ENCODE peak calls at places on chromosomes 3 and 15, in six cellular contexts. R is mesothelial cell of epicardium, I is GM20000, Y is psoas muscle, O is tibial nerve, H is heart left ventricle. V is an unnamed sample.

GRCh38 chr3:72907131-72907697 is 19.4 kb downstream of the GXYLT2 start:
- DNase-seq in I (no peak), Y (no peak), O (peak), H (no peak), R (no peak), V (no peak)

GRCh38 chr15:62566248-62566647 is 401.2 kb upstream of the C2CD4B start:
- DNase-seq in R (no peak), H (no peak), Y (no peak), O (no peak), I (no peak), V (no peak)

GRCh38 chr3:56926513-56927282 is 124.9 kb upstream of the ARHGEF3 start:
- DNase-seq in R (no peak), H (no peak), Y (no peak), O (no peak), I (no peak), V (no peak)

GRCh38 chr3:93861021-93861420 is 112.7 kb downstream of the PROS1 start:
- DNase-seq in R (no peak), I (no peak), O (no peak), H (no peak), Y (no peak), V (no peak)

GRCh38 chr3:41318520-41318919 is 119.2 kb downstream of the CTNNB1 start:
- DNase-seq in Y (no peak), I (no peak), O (no peak), R (no peak), H (no peak), V (no peak)

GRCh38 chr3:141243295-141243707 is 11.7 kb downstream of the PXYLP1 start:
- DNase-seq in Y (no peak), O (no peak), R (no peak), I (no peak), H (no peak), V (peak)

GRCh38 chr15:77040673-77041072 is 30.2 kb downstream of the TSPAN3 start:
- DNase-seq in R (no peak), Y (no peak), H (no peak), I (no peak), O (no peak), V (no peak)

GRCh38 chr15:79154491-79155182 is 64.1 kb upstream of the RASGRF1 start:
- DNase-seq in O (no peak), I (no peak), Y (no peak), R (no peak), H (no peak), V (no peak)

GRCh38 chr3:13233487-13234154 is 160.4 kb upstream of the IQSEC1 start:
- DNase-seq in O (no peak), H (no peak), I (no peak), Y (no peak), R (no peak), V (peak)

GRCh38 chr3:9251055-9251786 is 1.8 kb upstream of the SRGAP3 start:
- DNase-seq in O (no peak), H (peak), I (no peak), Y (peak), R (no peak), V (no peak)

GRCh38 chr3:142281474-142281873 is 56.1 kb upstream of the GK5 start:
- DNase-seq in I (no peak), O (no peak), H (no peak), R (no peak), Y (no peak), V (no peak)

GRCh38 chr3:113287111-113287817 is 75.9 kb downstream of the BOC start:
- DNase-seq in R (no peak), H (no peak), O (no peak), Y (no peak), I (no peak), V (no peak)

GRCh38 chr3:128844502-128844901 is 34.9 kb upstream of the ACAD9 start:
- DNase-seq in O (no peak), I (no peak), R (no peak), Y (no peak), H (no peak), V (no peak)

GRCh38 chr15:38622908-38623307 is 58.3 kb upstream of the RASGRP1 start:
- DNase-seq in H (no peak), R (no peak), Y (no peak), I (no peak), O (no peak), V (no peak)

GRCh38 chr3:71581451-71581980 is 2.0 kb downstream of the FOXP1 start:
- DNase-seq in R (peak), Y (peak), O (peak), H (peak), I (peak), V (peak)

GRCh38 chr15:62482715-62483429 is 317.8 kb upstream of the C2CD4B start:
- DNase-seq in O (no peak), H (no peak), I (peak), R (no peak), Y (no peak), V (peak)

GRCh38 chr3:106703524-106703923 is 673.7 kb upstream of the CCDC54 start:
- DNase-seq in R (no peak), O (no peak), H (no peak), I (no peak), Y (no peak), V (no peak)

GRCh38 chr3:97009427-97010019 is 195.1 kb downstream of the EPHA6 start:
- DNase-seq in H (no peak), O (no peak), I (no peak), R (no peak), Y (no peak), V (no peak)

GRCh38 chr15:88900309-88900981 is 5.1 kb upstream of the HAPLN3 start:
- DNase-seq in Y (no peak), H (no peak), O (no peak), R (no peak), I (no peak), V (no peak)

GRCh38 chr3:15291589-15292541 is 40.5 kb downstream of the SH3BP5 start:
- DNase-seq in O (no peak), R (no peak), I (peak), H (no peak), Y (no peak), V (peak)

GRCh38 chr3:195549001-195549400 is 5.9 kb upstream of the PPP1R2 start:
- DNase-seq in Y (no peak), H (no peak), I (no peak), O (no peak), R (no peak), V (no peak)

GRCh38 chr3:13463618-13464400 is 16.3 kb upstream of the HDAC11 start:
- DNase-seq in R (no peak), Y (no peak), I (no peak), H (no peak), O (no peak), V (no peak)

GRCh38 chr3:61681636-61682035 is 120.3 kb downstream of the PTPRG start:
- DNase-seq in Y (no peak), I (no peak), O (no peak), H (no peak), R (no peak), V (no peak)

GRCh38 chr15:40313531-40314398 is 6.0 kb upstream of the PLCB2 start:
- DNase-seq in Y (no peak), I (no peak), O (peak), H (peak), R (no peak), V (peak)

GRCh38 chr3:52436500-52437106 is 8.3 kb downstream of the SEMA3G start:
- DNase-seq in R (no peak), I (no peak), Y (no peak), O (no peak), H (peak), V (no peak)

GRCh38 chr3:180680097-180680430 is 775 bp upstream of the CCDC39 start:
- DNase-seq in Y (no peak), H (no peak), O (peak), R (no peak), I (peak), V (peak)
- TF ChIP-seq CTCF in Y (no peak), H (peak), O (peak), R (peak), I (peak), V (peak)

GRCh38 chr3:100183608-100184125 is 69.4 kb upstream of the FILIP1L start:
- DNase-seq in Y (no peak), R (no peak), I (no peak), H (no peak), O (no peak), V (no peak)
- TF ChIP-seq CTCF in Y (no peak), R (no peak), I (no peak), H (no peak), O (no peak), V (no peak)

GRCh38 chr3:100709840-100710235 is 544 bp downstream of the TFG start:
- DNase-seq in H (peak), O (no peak), R (peak), Y (peak), I (peak), V (peak)
- TF ChIP-seq CTCF in H (no peak), O (no peak), R (no peak), Y (no peak), I (no peak), V (no peak)

GRCh38 chr15:100338971-100339444 is 2.8 kb downstream of the ADAMTS17 start:
- DNase-seq in R (no peak), O (peak), H (no peak), I (no peak), Y (peak), V (peak)
- TF ChIP-seq CTCF in R (peak), O (peak), H (peak), I (peak), Y (peak), V (peak)

DNA sequence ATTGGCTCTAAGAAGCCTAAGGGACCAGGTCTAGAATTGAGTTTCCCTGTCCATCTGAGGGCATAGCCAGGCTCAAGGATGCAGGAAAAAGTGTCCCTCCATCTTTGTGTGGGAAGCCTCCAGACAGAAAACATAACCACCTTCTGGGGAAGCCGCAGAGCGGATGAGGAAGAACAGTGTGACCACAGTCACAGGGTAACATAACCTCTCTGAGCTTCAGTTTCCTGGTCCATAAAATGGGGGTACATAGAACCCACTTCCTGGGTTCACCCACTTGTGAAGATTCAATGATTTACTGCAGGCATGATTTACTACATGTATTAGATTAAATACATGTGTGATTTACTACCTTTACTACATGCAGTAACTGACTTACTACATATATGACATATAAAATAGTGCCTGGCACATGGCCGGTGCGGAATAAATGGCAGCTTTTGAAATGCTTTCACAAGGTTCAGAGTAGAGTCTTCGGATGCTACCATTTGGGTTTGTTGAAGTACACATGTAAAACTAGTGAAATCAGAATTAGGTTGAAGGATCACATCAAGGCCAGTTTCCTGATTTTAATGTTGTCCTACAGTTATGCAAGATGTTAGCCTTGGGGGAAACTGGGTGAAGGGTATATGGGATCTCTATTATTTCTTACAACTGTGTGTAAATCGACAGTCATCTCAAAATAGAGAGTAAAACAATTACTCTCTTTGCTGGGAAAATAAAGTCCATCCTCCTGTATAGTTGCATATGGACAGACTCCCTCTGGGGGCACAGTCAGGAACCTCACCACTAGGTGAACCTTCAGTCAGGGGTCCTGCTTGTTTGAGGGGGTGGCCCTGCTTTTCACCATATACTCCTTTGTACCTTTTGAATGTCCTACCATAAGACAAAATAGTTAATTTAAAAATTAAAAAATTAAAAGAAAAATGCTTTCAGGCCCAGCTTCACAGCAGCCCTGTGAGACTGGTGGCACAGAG is 86.0 kb downstream of the SEMA5B start:
- DNase-seq in O (no peak), H (no peak), Y (no peak), I (no peak), R (no peak), V (peak)
- TF ChIP-seq CTCF in O (no peak), H (no peak), Y (no peak), I (no peak), R (peak), V (peak)